ENCODE peak calls at places on chromosomes 16 and 17, in ten cellular contexts. Z is effector memory CD4-positive, alpha-beta T cell; K is mesenchymal stem cell; B is left ventricle myocardium inferior; G is body of pancreas; J is uterus; R is sigmoid colon; C is left lung; A is lower lobe of right lung; U is right lobe of liver. P is an unnamed sample.
A peak's percentile ranks its signal among the peaks of the same experiment; 100 is the strongest.

GRCh38 chr16:24609740-24610420 is 70.5 kb downstream of the RBBP6 start:
- DNase-seq in Z (no peak), K (peak; percentile 73), B (peak; percentile 35), G (peak; percentile 45), J (peak; percentile 69), R (peak; percentile 88), C (peak; percentile 57), A (peak; percentile 60), U (peak; percentile 44), P (peak; percentile 59)

GRCh38 chr17:28421775-28422305 is 15.8 kb upstream of the SLC46A1 start:
- DNase-seq in Z (no peak), K (no peak), B (no peak), G (no peak), J (no peak), R (no peak), C (peak; percentile 47), A (no peak), U (no peak), P (no peak)

GRCh38 chr17:1967092-1967662 is 58.0 kb downstream of the RTN4RL1 start:
- DNase-seq in Z (no peak), K (no peak), B (no peak), G (no peak), J (no peak), R (no peak), C (no peak), A (no peak), U (no peak), P (no peak)

GRCh38 chr17:1186923-1187771 is 7.4 kb upstream of the ABR start:
- DNase-seq in Z (peak; percentile 54), K (peak; percentile 87), B (peak; percentile 86), G (peak; percentile 84), J (peak; percentile 82), R (peak; percentile 95), C (peak; percentile 89), A (peak; percentile 90), U (peak; percentile 85), P (peak; percentile 80)

GRCh38 chr17:13917635-13918034 is 151.7 kb upstream of the COX10 start:
- DNase-seq in Z (no peak), K (no peak), B (no peak), G (no peak), J (no peak), R (no peak), C (no peak), A (no peak), U (no peak), P (no peak)

GRCh38 chr17:45106582-45106981 is 25.7 kb downstream of the PLCD3 start:
- DNase-seq in Z (no peak), K (no peak), B (no peak), G (no peak), J (no peak), R (no peak), C (no peak), A (no peak), U (no peak), P (no peak)

GRCh38 chr17:64005734-64006167 is 7.6 kb downstream of the PRR29 start:
- DNase-seq in Z (no peak), K (no peak), B (no peak), G (peak; percentile 48), J (peak; percentile 26), R (peak; percentile 59), C (peak; percentile 80), A (peak; percentile 64), U (peak; percentile 67), P (no peak)

GRCh38 chr16:46573008-46573833 is 48.0 kb downstream of the SHCBP1 start:
- DNase-seq in Z (no peak), K (peak; percentile 75), B (no peak), G (no peak), J (no peak), R (no peak), C (no peak), A (no peak), U (no peak), P (peak; percentile 47)

GRCh38 chr16:66984902-66985311 is 3.5 kb upstream of the CES4A start:
- DNase-seq in Z (no peak), K (no peak), B (no peak), G (no peak), J (no peak), R (no peak), C (no peak), A (no peak), U (no peak), P (no peak)

DNA sequence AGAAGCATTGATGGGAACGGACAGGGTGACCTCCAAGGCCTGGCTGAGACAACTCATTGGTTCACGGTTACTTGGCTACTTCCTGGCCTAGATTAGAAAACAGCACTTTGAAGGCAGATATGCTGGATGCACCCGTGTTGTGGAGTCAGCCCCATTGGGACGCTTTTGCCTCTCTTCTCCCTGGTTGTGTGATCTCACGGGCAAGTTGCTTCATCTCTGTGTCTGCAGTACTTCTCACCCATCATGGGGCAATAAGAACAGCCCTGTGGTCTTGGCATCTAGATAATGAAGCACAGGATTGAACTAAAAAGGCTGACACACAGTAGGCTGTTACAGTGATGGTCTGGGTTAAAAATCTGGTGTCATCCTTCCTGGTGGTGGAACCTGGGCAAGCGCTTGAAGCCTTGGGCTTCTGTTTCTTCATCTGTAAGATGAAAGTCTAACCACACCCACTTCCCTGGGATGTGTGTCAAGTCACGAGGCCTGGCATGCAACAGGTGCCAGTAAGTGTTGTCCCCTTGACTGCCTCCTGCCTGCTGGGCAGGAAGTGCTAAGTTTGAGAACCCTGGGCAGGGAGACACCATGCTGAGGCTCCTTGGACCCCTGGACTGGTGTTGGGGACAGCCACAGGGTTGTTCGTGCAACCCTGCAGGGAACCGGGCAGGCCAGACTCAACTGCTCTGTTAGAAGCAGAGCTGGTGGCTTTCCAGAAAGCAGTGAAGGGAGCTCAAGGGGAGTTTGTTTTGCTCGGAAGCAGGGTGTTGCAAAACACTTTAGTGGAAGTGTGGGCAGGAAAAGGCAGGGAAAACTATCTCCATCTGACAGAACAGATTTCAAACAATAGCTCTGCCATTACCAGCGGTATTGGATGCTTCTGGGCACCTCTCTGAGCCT is 6.0 kb upstream of the MAP2K3 start:
- DNase-seq in Z (no peak), K (no peak), B (peak; percentile 20), G (peak; percentile 47), J (no peak), R (no peak), C (peak; percentile 80), A (peak; percentile 82), U (peak; percentile 53), P (no peak)
- H3K4me1 ChIP-seq in Z (peaks cover 38% of the 10 kb centered on the region), K (peaks cover 26% of the 10 kb centered on the region), B (peaks cover 44% of the 10 kb centered on the region), G (peaks cover 14% of the 10 kb centered on the region), J (no peaks in the 10 kb centered on the region), R (peaks cover 31% of the 10 kb centered on the region), C (peaks cover 17% of the 10 kb centered on the region), A (peaks cover 44% of the 10 kb centered on the region), U (peaks cover 8% of the 10 kb centered on the region), P (peaks cover 30% of the 10 kb centered on the region)

GRCh38 chr16:7324306-7324705 is 8.3 kb upstream of the RBFOX1 start:
- DNase-seq in Z (no peak), K (no peak), B (no peak), G (no peak), J (no peak), R (no peak), C (no peak), A (no peak), U (no peak), P (no peak)
- H3K4me1 ChIP-seq in Z (no peaks in the 10 kb centered on the region), K (no peaks in the 10 kb centered on the region), B (peaks cover 3% of the 10 kb centered on the region), G (no peaks in the 10 kb centered on the region), J (no peaks in the 10 kb centered on the region), R (no peaks in the 10 kb centered on the region), C (no peaks in the 10 kb centered on the region), A (no peaks in the 10 kb centered on the region), U (no peaks in the 10 kb centered on the region), P (no peaks in the 10 kb centered on the region)

DNA sequence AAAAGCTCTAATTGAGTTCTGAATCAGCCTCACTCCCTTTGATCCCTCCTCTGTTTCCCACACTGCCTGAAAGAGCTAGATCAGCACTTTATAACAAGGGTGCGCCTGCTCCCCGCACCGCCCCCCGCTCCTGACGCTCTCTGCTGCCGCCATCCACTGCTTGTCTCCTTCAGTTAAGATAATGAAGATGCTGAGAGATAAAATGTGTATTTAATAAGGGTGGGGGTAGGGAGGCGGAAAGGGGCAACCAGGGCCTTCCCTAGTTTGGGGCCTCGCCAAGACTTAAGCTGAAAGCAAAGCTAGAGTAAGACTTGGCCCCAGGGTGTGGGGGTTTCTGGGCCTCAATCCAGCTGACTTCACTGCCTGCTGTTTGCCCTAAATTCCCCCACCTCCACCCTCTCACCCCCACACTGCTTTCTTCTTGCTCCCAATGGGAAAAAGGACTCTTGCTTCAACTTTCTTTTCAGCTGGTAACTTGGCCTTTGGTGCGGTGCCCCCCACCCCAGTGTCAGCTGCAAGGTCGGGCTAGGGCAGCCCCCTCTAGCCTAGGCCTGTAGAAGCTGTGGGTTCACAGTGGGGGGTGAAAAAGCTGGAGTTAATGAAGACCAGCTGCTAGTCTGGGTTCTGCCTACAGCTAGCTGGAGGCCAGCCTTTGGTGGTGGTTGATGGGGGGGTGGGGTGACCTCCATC is 1.8 kb upstream of the RARA start:
- DNase-seq in Z (no peak), K (peak; percentile 74), B (no peak), G (no peak), J (peak; percentile 51), R (peak; percentile 64), C (no peak), A (no peak), U (peak; percentile 44), P (peak; percentile 73)
- H3K4me1 ChIP-seq in Z (peaks cover 57% of the 10 kb centered on the region), K (peaks cover 52% of the 10 kb centered on the region), B (peaks cover 83% of the 10 kb centered on the region), G (peaks cover 36% of the 10 kb centered on the region), J (no peaks in the 10 kb centered on the region), R (peaks cover 86% of the 10 kb centered on the region), C (peaks cover 70% of the 10 kb centered on the region), A (peaks cover 76% of the 10 kb centered on the region), U (peaks cover 44% of the 10 kb centered on the region), P (peaks cover 57% of the 10 kb centered on the region)

GRCh38 chr17:40090234-40091111 is 9.9 kb downstream of the NR1D1 start:
- DNase-seq in Z (no peak), K (no peak), B (no peak), G (no peak), J (peak; percentile 72), R (peak; percentile 91), C (no peak), A (no peak), U (no peak), P (no peak)

GRCh38 chr17:40093580-40094201 is 6.7 kb downstream of the NR1D1 start:
- DNase-seq in Z (no peak), K (no peak), B (no peak), G (no peak), J (no peak), R (peak; percentile 75), C (no peak), A (no peak), U (no peak), P (no peak)

GRCh38 chr17:40093005-40093579 is 7.3 kb downstream of the NR1D1 start:
- DNase-seq in Z (no peak), K (no peak), B (no peak), G (no peak), J (no peak), R (no peak), C (no peak), A (no peak), U (no peak), P (no peak)

GRCh38 chr17:40091691-40092397 is 8.5 kb downstream of the NR1D1 start:
- DNase-seq in Z (no peak), K (no peak), B (no peak), G (no peak), J (peak; percentile 57), R (no peak), C (no peak), A (peak; percentile 44), U (no peak), P (no peak)

DNA sequence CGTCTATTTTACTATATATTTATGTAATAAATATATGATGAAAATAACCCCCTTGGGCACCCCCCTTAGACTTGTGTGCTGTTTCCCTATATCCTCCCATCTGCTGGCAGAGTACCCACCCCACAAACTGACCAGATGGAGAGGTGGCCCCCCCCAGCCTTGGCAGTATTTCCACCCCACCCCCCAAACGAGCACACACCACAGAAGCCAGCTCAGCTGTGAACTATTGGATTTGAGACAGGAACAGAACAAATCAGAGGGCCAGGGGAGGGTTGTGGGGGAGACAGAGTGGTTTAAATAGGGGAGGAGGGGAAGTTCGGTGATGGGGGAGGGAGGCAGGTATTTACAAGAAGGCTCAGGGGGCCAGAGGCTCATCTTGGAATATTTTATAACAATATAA is 7.8 kb downstream of the NR1D1 start:
- DNase-seq in Z (no peak), K (no peak), B (no peak), G (no peak), J (peak; percentile 61), R (no peak), C (no peak), A (no peak), U (no peak), P (no peak)
- H3K4me1 ChIP-seq in Z (peaks cover 30% of the 10 kb centered on the region), K (peaks cover 6% of the 10 kb centered on the region), B (peaks cover 86% of the 10 kb centered on the region), G (peaks cover 43% of the 10 kb centered on the region), J (peaks cover 33% of the 10 kb centered on the region), R (peaks cover 87% of the 10 kb centered on the region), C (peaks cover 13% of the 10 kb centered on the region), A (peaks cover 51% of the 10 kb centered on the region), U (peaks cover 27% of the 10 kb centered on the region), P (peaks cover 13% of the 10 kb centered on the region)

P was measured in fibroblast of lung.